ENCODE peak calls at places on chromosomes 2 and 18, in four cellular contexts. One of them, this sample, is unnamed.

GRCh38 chr2:99488999-99489757 is 639 bp downstream of the REV1 start:
- DNase-seq in SK-N-SH: peak
- DNase-seq in K562: peak
- DNase-seq in GM12878: no peak
- DNase-seq in this sample: peak

GRCh38 chr18:44638811-44639210 is 41.9 kb upstream of the SETBP1 start:
- DNase-seq in GM12878: no peak
- DNase-seq in SK-N-SH: no peak
- DNase-seq in K562: no peak
- DNase-seq in this sample: no peak

GRCh38 chr2:218960196-218961165 is 1.0 kb downstream of the CDK5R2 start:
- DNase-seq in K562: no peak
- DNase-seq in SK-N-SH: peak
- DNase-seq in GM12878: no peak
- DNase-seq in this sample: no peak

GRCh38 chr2:66488946-66489345 is 54.0 kb downstream of the MEIS1 start:
- DNase-seq in K562: no peak
- DNase-seq in GM12878: no peak
- DNase-seq in SK-N-SH: no peak
- DNase-seq in this sample: no peak

GRCh38 chr2:12701786-12702660 is 14.7 kb upstream of the TRIB2 start:
- DNase-seq in GM12878: no peak
- DNase-seq in SK-N-SH: no peak
- DNase-seq in K562: no peak
- DNase-seq in this sample: no peak

GRCh38 chr2:233241803-233242202 is 9.7 kb upstream of the ATG16L1 start:
- DNase-seq in K562: no peak
- DNase-seq in GM12878: no peak
- DNase-seq in SK-N-SH: no peak
- DNase-seq in this sample: no peak

GRCh38 chr2:104876606-104877005 is 22.7 kb downstream of the POU3F3 start:
- DNase-seq in K562: no peak
- DNase-seq in GM12878: no peak
- DNase-seq in SK-N-SH: no peak
- DNase-seq in this sample: no peak

GRCh38 chr2:54419855-54420550 is 36.1 kb upstream of the SPTBN1 start:
- DNase-seq in SK-N-SH: no peak
- DNase-seq in GM12878: no peak
- DNase-seq in K562: no peak
- DNase-seq in this sample: no peak

GRCh38 chr2:80014637-80015036 is 289.9 kb downstream of the LRRTM1 start:
- DNase-seq in GM12878: no peak
- DNase-seq in SK-N-SH: no peak
- DNase-seq in K562: no peak
- DNase-seq in this sample: no peak

GRCh38 chr2:229974271-229974670 is 52.0 kb downstream of the FBXO36 start:
- DNase-seq in SK-N-SH: no peak
- DNase-seq in GM12878: no peak
- DNase-seq in K562: no peak
- DNase-seq in this sample: no peak

GRCh38 chr2:134080759-134081158 is 173.1 kb upstream of the MGAT5 start:
- DNase-seq in SK-N-SH: no peak
- DNase-seq in GM12878: no peak
- DNase-seq in K562: no peak
- DNase-seq in this sample: no peak
- TF ChIP-seq TAF1 in SK-N-SH: no peak
- TF ChIP-seq TAF1 in GM12878: no peak
- TF ChIP-seq TAF1 in K562: no peak
- TF ChIP-seq TAF1 in this sample: no peak

GRCh38 chr18:41073372-41073954 is 881.6 kb upstream of the PIK3C3 start:
- DNase-seq in SK-N-SH: no peak
- DNase-seq in GM12878: no peak
- DNase-seq in K562: no peak
- DNase-seq in this sample: no peak

GRCh38 chr18:41072946-41073345 is 882.1 kb upstream of the PIK3C3 start:
- DNase-seq in SK-N-SH: no peak
- DNase-seq in K562: no peak
- DNase-seq in GM12878: no peak
- DNase-seq in this sample: no peak

GRCh38 chr18:41077076-41077475 is 878.0 kb upstream of the PIK3C3 start:
- DNase-seq in K562: no peak
- DNase-seq in SK-N-SH: no peak
- DNase-seq in GM12878: no peak
- DNase-seq in this sample: no peak

GRCh38 chr18:41071826-41072225 is 883.2 kb upstream of the PIK3C3 start:
- DNase-seq in K562: no peak
- DNase-seq in GM12878: no peak
- DNase-seq in SK-N-SH: no peak
- DNase-seq in this sample: no peak

DNA sequence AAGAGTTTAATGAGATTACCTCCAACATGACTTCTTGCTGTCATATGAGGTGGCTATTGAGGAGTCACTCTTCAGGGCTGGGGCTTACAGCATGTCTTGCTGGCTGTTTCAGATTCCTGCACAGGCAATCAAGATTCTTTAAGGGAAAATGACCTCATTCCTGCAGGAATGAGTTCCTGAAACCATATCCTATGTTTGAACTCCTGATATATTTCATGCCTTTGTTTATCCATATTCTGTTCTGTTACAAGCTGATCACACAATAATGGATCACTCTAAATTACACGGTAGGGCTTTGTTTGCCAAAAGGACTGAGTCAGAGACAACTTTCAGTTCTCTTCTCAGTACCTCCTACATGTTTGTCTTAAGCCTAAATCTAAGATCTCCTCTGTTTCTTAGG is 879.8 kb upstream of the PIK3C3 start:
- DNase-seq in GM12878: no peak
- DNase-seq in SK-N-SH: no peak
- DNase-seq in K562: no peak
- DNase-seq in this sample: no peak
- TF ChIP-seq TAF1 in GM12878: no peak
- TF ChIP-seq TAF1 in SK-N-SH: no peak
- TF ChIP-seq TAF1 in K562: no peak
- TF ChIP-seq TAF1 in this sample: no peak

GRCh38 chr18:75462178-75462832 is 34.8 kb upstream of the SMIM21 start:
- DNase-seq in SK-N-SH: no peak
- DNase-seq in K562: no peak
- DNase-seq in GM12878: no peak
- DNase-seq in this sample: no peak

GRCh38 chr18:75464356-75464755 is 36.9 kb upstream of the SMIM21 start:
- DNase-seq in GM12878: no peak
- DNase-seq in SK-N-SH: no peak
- DNase-seq in K562: no peak
- DNase-seq in this sample: no peak

GRCh38 chr18:75471850-75472249 is 44.3 kb upstream of the SMIM21 start:
- DNase-seq in GM12878: no peak
- DNase-seq in K562: no peak
- DNase-seq in SK-N-SH: no peak
- DNase-seq in this sample: no peak

GRCh38 chr18:75472391-75472790 is 44.9 kb upstream of the SMIM21 start:
- DNase-seq in K562: no peak
- DNase-seq in GM12878: no peak
- DNase-seq in SK-N-SH: no peak
- DNase-seq in this sample: no peak

GRCh38 chr18:75467396-75467795 is 39.9 kb upstream of the SMIM21 start:
- DNase-seq in GM12878: no peak
- DNase-seq in K562: no peak
- DNase-seq in SK-N-SH: no peak
- DNase-seq in this sample: no peak
- TF ChIP-seq TAF1 in GM12878: no peak
- TF ChIP-seq TAF1 in K562: no peak
- TF ChIP-seq TAF1 in SK-N-SH: no peak
- TF ChIP-seq TAF1 in this sample: no peak

GRCh38 chr2:150473767-150474166 is 13.7 kb downstream of the RND3 start:
- DNase-seq in SK-N-SH: no peak
- DNase-seq in GM12878: no peak
- DNase-seq in K562: no peak
- DNase-seq in this sample: no peak
- TF ChIP-seq TAF1 in SK-N-SH: no peak
- TF ChIP-seq TAF1 in GM12878: no peak
- TF ChIP-seq TAF1 in K562: no peak
- TF ChIP-seq TAF1 in this sample: no peak

GRCh38 chr2:190882327-190882766 is 1.7 kb downstream of the GLS start:
- DNase-seq in GM12878: peak
- DNase-seq in K562: no peak
- DNase-seq in SK-N-SH: no peak
- DNase-seq in this sample: no peak

GRCh38 chr2:190881480-190882326 is 1.1 kb downstream of the GLS start:
- DNase-seq in SK-N-SH: peak
- DNase-seq in K562: peak
- DNase-seq in GM12878: peak
- DNase-seq in this sample: no peak

GRCh38 chr2:190880374-190881073 is at the start of gene GLS:
- DNase-seq in SK-N-SH: peak
- DNase-seq in GM12878: peak
- DNase-seq in K562: peak
- DNase-seq in this sample: peak

GRCh38 chr2:190881074-190881479 is 456 bp downstream of the GLS start:
- DNase-seq in SK-N-SH: peak
- DNase-seq in K562: peak
- DNase-seq in GM12878: no peak
- DNase-seq in this sample: no peak

DNA sequence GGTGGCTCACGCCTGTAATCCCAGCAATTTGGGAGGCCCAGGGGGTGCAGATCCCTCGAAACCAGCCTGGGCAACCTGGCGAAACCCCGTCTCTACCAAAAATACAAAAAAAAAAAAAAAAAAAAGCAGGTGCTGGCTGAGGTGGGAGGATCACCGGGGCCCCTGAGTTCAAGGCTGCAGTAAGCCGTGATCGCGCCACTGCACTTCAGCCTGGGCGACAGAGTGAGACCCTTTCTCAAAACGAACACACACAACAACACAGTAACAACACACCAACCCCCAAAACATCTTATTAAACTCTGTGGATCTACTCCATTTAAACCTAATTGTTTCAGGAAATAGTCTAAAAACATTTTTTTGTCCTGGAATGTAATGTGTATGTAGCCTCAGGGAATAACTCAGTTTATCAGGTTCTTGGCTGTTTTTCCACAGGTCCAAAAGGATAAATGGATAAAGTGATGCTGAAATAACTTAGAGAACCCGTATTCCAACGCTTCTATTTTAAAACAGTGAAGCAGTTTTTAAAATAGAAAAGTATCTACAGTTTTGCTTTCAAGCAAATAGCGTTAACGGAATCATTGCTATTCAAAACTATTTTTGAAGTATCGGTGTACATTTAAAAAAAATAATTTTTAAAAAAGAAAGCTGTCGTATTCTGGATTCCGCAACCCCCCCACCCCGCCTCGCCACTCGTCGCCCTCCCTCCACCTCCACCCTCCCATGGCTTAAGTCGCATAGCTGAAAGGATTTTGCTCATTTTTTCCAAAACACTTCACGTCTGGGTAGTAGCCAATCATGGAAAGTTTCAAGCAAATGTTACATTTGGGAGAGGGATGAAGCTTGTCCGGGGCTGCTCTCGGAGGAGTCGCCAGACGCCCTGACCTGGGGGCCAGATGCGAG is 897 bp upstream of the GLS start:
- DNase-seq in GM12878: no peak
- DNase-seq in K562: no peak
- DNase-seq in SK-N-SH: no peak
- DNase-seq in this sample: no peak
- TF ChIP-seq TAF1 in GM12878: no peak
- TF ChIP-seq TAF1 in K562: no peak
- TF ChIP-seq TAF1 in SK-N-SH: no peak
- TF ChIP-seq TAF1 in this sample: no peak